ENCODE peak calls at places on chromosomes 2 and 18, in seven cellular contexts. D is stimulated activated CD8-positive, alpha-beta memory T cell treated with anti-CD3 and anti-CD28 coated beads, Interleukin-12 subunit alpha, Interleukin-12 subunit beta, amount 100 ng/mL, for 4 hours; P is activated naive CD4-positive, alpha-beta T cell treated with anti-CD3 and anti-CD28 coated beads, Interleukin-2, amount 10 ng/mL, durations not matched to agents 7 days and 5 days; Y is non-pigmented ciliary epithelial cell; K is H9; N is glutamatergic neuron; L is GM12865. M is an unnamed sample.

GRCh38 chr2:199147216-199147615 is 310.5 kb downstream of the SATB2 start:
- DNase-seq in D (no peak), P (no peak), Y (no peak), K (no peak), N (no peak), L (no peak), M (no peak)

GRCh38 chr2:237604391-237604790 is 13.9 kb upstream of the RAB17 start:
- DNase-seq in D (no peak), P (no peak), Y (no peak), K (no peak), N (no peak), L (no peak), M (no peak)

GRCh38 chr18:64330161-64330560 is 181.3 kb upstream of the LINC00305 start:
- DNase-seq in D (no peak), P (no peak), Y (no peak), K (peak; percentile 49), N (no peak), L (peak; percentile 26), M (no peak)

GRCh38 chr2:225501022-225501421 is 101.5 kb downstream of the NYAP2 start:
- DNase-seq in D (no peak), P (no peak), Y (no peak), K (no peak), N (no peak), L (no peak), M (no peak)

GRCh38 chr2:121377676-121378075 is 92.7 kb upstream of the TFCP2L1 start:
- DNase-seq in D (no peak), P (no peak), Y (no peak), K (no peak), N (no peak), L (no peak), M (no peak)

GRCh38 chr2:118268268-118268667 is 180.0 kb downstream of the INSIG2 start:
- DNase-seq in D (no peak), P (no peak), Y (no peak), K (no peak), N (no peak), L (peak; percentile 19), M (no peak)

GRCh38 chr2:232053777-232054176 is 92.3 kb downstream of the DIS3L2 start:
- DNase-seq in D (no peak), P (no peak), Y (no peak), K (peak; percentile 52), N (no peak), L (no peak), M (no peak)

GRCh38 chr2:18593496-18593895 is 4.1 kb upstream of the NT5C1B start:
- DNase-seq in D (no peak), P (no peak), Y (no peak), K (no peak), N (no peak), L (no peak), M (no peak)

GRCh38 chr18:31105733-31106132 is 3.5 kb upstream of the DSC2 start:
- DNase-seq in D (no peak), P (no peak), Y (no peak), K (no peak), N (no peak), L (peak; percentile 15), M (no peak)

GRCh38 chr2:74573747-74574562 is 19.4 kb downstream of the DOK1 start:
- DNase-seq in D (no peak), P (peak; percentile 54), Y (no peak), K (no peak), N (no peak), L (peak; percentile 84), M (no peak)

GRCh38 chr18:4134691-4135090 is 320.4 kb downstream of the DLGAP1 start:
- DNase-seq in D (no peak), P (no peak), Y (no peak), K (no peak), N (no peak), L (no peak), M (no peak)

GRCh38 chr18:37334494-37335125 is 231.0 kb downstream of the CELF4 start:
- DNase-seq in D (no peak), P (no peak), Y (peak; percentile 24), K (no peak), N (no peak), L (no peak), M (no peak)

GRCh38 chr18:52323802-52324201 is 16.2 kb upstream of the DCC start:
- DNase-seq in D (no peak), P (no peak), Y (no peak), K (no peak), N (no peak), L (no peak), M (no peak)

GRCh38 chr2:172097557-172098131 is 5.1 kb downstream of the DLX2 start:
- DNase-seq in D (no peak), P (no peak), Y (no peak), K (no peak), N (no peak), L (no peak), M (no peak)

GRCh38 chr2:113070606-113070975 is 2.8 kb downstream of the IL1F10 start:
- DNase-seq in D (no peak), P (no peak), Y (no peak), K (no peak), N (no peak), L (no peak), M (no peak)

GRCh38 chr2:62660087-62660486 is 45.4 kb upstream of the EHBP1 start:
- DNase-seq in D (no peak), P (no peak), Y (no peak), K (no peak), N (no peak), L (peak; percentile 59), M (no peak)

GRCh38 chr2:128638741-128639477 is 320.2 kb upstream of the HS6ST1 start:
- DNase-seq in D (no peak), P (no peak), Y (no peak), K (peak; percentile 94), N (peak; percentile 47), L (no peak), M (no peak)

GRCh38 chr2:15973446-15974202 is 33.3 kb downstream of the MYCN start:
- DNase-seq in D (no peak), P (no peak), Y (no peak), K (no peak), N (no peak), L (no peak), M (no peak)

GRCh38 chr18:62505669-62506494 is 16.9 kb upstream of the ZCCHC2 start:
- DNase-seq in D (peak; percentile 4), P (peak; percentile 42), Y (no peak), K (no peak), N (no peak), L (peak; percentile 77), M (no peak)

GRCh38 chr18:36176739-36177138 is 10.6 kb upstream of the MOCOS start:
- DNase-seq in D (no peak), P (no peak), Y (no peak), K (no peak), N (no peak), L (no peak), M (no peak)

GRCh38 chr2:237254369-237254861 is 159.5 kb downstream of the COL6A3 start:
- DNase-seq in D (no peak), P (no peak), Y (no peak), K (no peak), N (no peak), L (no peak), M (no peak)

GRCh38 chr2:168529054-168529833 is 73.2 kb downstream of the CERS6 start:
- DNase-seq in D (no peak), P (no peak), Y (no peak), K (no peak), N (no peak), L (peak; percentile 23), M (no peak)

GRCh38 chr2:77397763-77398162 is 124.4 kb downstream of the LRRTM4 start:
- DNase-seq in D (no peak), P (no peak), Y (no peak), K (no peak), N (no peak), L (no peak), M (no peak)

GRCh38 chr18:6757966-6758365 is 28.4 kb downstream of the ARHGAP28 start:
- DNase-seq in D (no peak), P (no peak), Y (no peak), K (no peak), N (no peak), L (no peak), M (no peak)

GRCh38 chr2:73870084-73870483 is 22.7 kb upstream of the ACTG2 start:
- DNase-seq in D (no peak), P (no peak), Y (peak; percentile 84), K (no peak), N (no peak), L (no peak), M (no peak)

GRCh38 chr2:84077504-84077903 is 381.6 kb downstream of the SUCLG1 start:
- DNase-seq in D (no peak), P (peak; percentile 22), Y (no peak), K (peak; percentile 38), N (peak; percentile 22), L (peak; percentile 24), M (peak; percentile 20)

GRCh38 chr2:127183771-127184170 is 36.3 kb downstream of the CYP27C1 start:
- DNase-seq in D (no peak), P (no peak), Y (no peak), K (no peak), N (no peak), L (no peak), M (no peak)